ENCODE peak calls at places on chromosomes 6 and 20, in six cellular contexts. U is CD4-positive, alpha-beta T cell; D is HFFc6; B is AG09319; S is cardiac fibroblast; P is cardiac muscle cell. F is an unnamed sample.

GRCh38 chr6:139446768-139447167 is 72.3 kb upstream of the CITED2 start:
- DNase-seq in U (no peak), D (no peak), B (no peak), S (no peak), P (no peak), F (no peak)

GRCh38 chr20:24629668-24630067 is 160.2 kb downstream of the SYNDIG1 start:
- DNase-seq in U (no peak), D (no peak), B (no peak), S (peak), P (peak), F (peak)

GRCh38 chr6:81731814-81732213 is 20.7 kb downstream of the TENT5A start:
- DNase-seq in U (no peak), D (peak), B (no peak), S (no peak), P (no peak), F (no peak)

GRCh38 chr20:2261105-2261504 is 34.7 kb upstream of the TGM3 start:
- DNase-seq in U (no peak), D (no peak), B (no peak), S (peak), P (no peak), F (no peak)

GRCh38 chr6:139395891-139396299 is 21.4 kb upstream of the CITED2 start:
- DNase-seq in U (no peak), D (no peak), B (no peak), S (no peak), P (no peak), F (no peak)

GRCh38 chr6:15752820-15753219 is 90.0 kb upstream of the DTNBP1 start:
- DNase-seq in U (no peak), D (no peak), B (no peak), S (peak), P (peak), F (no peak)

GRCh38 chr6:36840471-36841461 is 1.5 kb upstream of the CPNE5 start:
- DNase-seq in U (peak), D (no peak), B (no peak), S (peak), P (peak), F (no peak)

GRCh38 chr20:47558295-47558694 is 56.6 kb downstream of the NCOA3 start:
- DNase-seq in U (no peak), D (no peak), B (no peak), S (no peak), P (no peak), F (no peak)

GRCh38 chr6:50791900-50792508 is 26.7 kb upstream of the TFAP2B start:
- DNase-seq in U (no peak), D (peak), B (no peak), S (peak), P (peak), F (peak)

GRCh38 chr20:6660441-6660840 is 107.0 kb upstream of the BMP2 start:
- DNase-seq in U (no peak), D (no peak), B (no peak), S (no peak), P (no peak), F (no peak)

GRCh38 chr6:105482227-105482839 is 79.5 kb upstream of the PREP start:
- DNase-seq in U (no peak), D (no peak), B (no peak), S (peak), P (peak), F (peak)

GRCh38 chr20:39395478-39396291 is 433.5 kb downstream of the DHX35 start:
- DNase-seq in U (no peak), D (no peak), B (no peak), S (no peak), P (no peak), F (no peak)

GRCh38 chr20:39397646-39398045 is 435.5 kb downstream of the DHX35 start:
- DNase-seq in U (no peak), D (no peak), B (no peak), S (no peak), P (no peak), F (no peak)

GRCh38 chr20:39394461-39394860 is 432.3 kb downstream of the DHX35 start:
- DNase-seq in U (no peak), D (no peak), B (no peak), S (no peak), P (no peak), F (no peak)

GRCh38 chr20:39398656-39399055 is 436.5 kb downstream of the DHX35 start:
- DNase-seq in U (no peak), D (no peak), B (no peak), S (no peak), P (no peak), F (no peak)

DNA sequence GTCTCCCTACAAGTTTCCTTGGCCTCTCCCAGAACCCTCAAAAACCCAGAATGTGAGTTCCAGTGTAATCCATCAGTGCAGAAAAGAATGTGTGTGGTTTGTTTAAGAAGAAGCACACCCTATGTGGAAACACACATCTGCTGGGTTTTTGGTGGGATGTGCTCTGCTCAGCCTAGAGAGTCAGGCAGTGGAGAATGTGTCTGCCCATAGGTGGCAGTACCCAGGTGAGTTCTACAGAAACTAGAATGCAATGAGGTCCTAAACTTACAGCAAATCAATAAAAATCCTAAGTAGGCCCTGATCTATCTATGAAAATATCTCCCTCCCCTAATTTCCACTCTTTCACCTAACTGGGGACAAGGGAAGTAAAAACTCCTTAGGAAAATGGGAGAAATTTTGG is 437.3 kb downstream of the DHX35 start:
- DNase-seq in U (no peak), D (no peak), B (no peak), S (no peak), P (no peak), F (no peak)
- TF ChIP-seq CTCF in U (no peak), D (no peak), B (no peak), S (no peak), P (no peak), F (no peak)

GRCh38 chr6:95366414-95366813 is 210.9 kb upstream of the MANEA start:
- DNase-seq in U (no peak), D (no peak), B (no peak), S (no peak), P (no peak), F (no peak)

GRCh38 chr6:95365454-95365853 is 211.9 kb upstream of the MANEA start:
- DNase-seq in U (no peak), D (no peak), B (no peak), S (no peak), P (no peak), F (no peak)

GRCh38 chr6:95364016-95364604 is 213.2 kb upstream of the MANEA start:
- DNase-seq in U (no peak), D (peak), B (no peak), S (peak), P (peak), F (peak)
- TF ChIP-seq CTCF in U (no peak), D (peak), B (no peak), S (peak), P (peak), F (peak)

DNA sequence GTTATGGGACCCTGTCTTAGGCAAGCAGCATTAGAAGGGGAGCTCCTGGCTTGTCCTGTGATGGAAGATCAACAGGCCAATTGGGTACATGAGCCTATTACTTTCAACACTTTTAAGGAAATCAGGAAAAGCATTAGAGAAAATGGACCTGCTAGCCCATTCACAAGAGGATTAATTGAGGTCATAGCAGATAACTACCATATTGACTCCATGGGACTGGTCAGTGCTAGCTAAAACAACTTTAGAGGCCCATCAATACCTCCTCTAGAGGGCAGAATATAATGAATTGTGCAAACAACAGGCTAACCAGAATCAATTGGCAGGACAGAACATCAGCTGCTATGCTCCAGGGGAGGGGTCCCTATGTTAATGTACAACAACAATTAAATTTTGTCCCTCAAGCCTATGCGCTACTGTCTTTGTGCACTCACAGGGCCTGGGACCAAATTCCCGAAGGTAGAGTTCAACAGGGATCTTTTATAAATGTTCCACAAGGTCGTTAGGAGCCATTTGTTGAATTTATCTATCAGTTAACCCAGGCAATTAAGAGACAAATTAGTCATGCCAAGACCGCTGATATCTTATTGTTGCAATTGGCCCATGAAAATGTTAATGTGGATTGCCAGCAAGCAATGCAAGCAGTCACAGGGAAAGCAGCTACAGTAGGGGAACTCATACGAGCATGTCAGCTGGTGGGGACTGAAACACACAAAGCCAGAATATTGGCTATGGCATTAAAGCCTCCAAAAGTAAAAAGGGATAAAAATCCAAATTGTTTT is 106.6 kb upstream of the BTN3A2 start:
- DNase-seq in U (no peak), D (no peak), B (no peak), S (no peak), P (peak), F (peak)
- TF ChIP-seq CTCF in U (no peak), D (peak), B (no peak), S (peak), P (no peak), F (peak)

GRCh38 chr6:164926686-164927085 is 382.7 kb downstream of the C6orf118 start:
- DNase-seq in U (no peak), D (no peak), B (no peak), S (no peak), P (peak), F (peak)
- TF ChIP-seq CTCF in U (no peak), D (no peak), B (no peak), S (no peak), P (no peak), F (no peak)

GRCh38 chr6:2744206-2744771 is 6.4 kb downstream of the MYLK4 start:
- DNase-seq in U (no peak), D (peak), B (no peak), S (peak), P (peak), F (peak)
- TF ChIP-seq CTCF in U (no peak), D (peak), B (peak), S (peak), P (peak), F (peak)

DNA sequence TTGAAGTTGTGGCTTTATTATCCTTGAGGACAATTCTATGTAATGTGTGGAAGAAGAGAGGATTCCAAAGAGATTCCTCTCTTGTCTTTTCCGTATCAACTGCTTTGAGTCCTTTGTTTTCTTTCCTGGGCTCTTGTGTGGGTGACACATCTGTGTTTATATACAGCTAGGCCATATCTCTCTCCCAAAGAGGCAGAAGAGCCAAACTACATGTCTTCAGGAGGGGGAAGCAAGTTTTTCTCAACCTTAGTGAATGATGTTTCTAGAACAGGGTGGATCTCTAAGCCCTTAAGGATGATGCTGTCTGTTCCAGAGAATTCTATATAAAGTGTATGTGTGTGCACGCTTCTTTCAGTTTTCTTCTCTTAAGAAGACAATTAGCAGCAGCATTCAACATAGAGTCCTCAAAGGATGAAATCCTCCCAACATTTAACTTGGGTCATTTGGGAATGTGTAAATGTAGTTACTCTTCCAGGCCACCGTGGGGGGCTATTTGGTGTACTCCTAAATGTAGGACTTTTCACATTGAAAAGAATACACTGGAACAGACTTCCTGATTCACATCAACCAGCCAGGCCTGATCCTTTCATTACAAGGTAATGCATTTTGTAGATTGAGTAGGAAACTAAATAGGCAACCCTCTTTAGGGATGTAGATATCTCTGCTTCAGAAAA is 92.8 kb upstream of the EEF1E1 start:
- DNase-seq in U (no peak), D (no peak), B (no peak), S (no peak), P (no peak), F (peak)
- TF ChIP-seq CTCF in U (no peak), D (peak), B (peak), S (no peak), P (no peak), F (peak)

GRCh38 chr6:161091972-161092701 is 100.6 kb downstream of the MAP3K4 start:
- DNase-seq in U (no peak), D (peak), B (no peak), S (no peak), P (no peak), F (peak)

GRCh38 chr6:161095916-161096315 is 104.3 kb downstream of the MAP3K4 start:
- DNase-seq in U (no peak), D (peak), B (no peak), S (no peak), P (no peak), F (no peak)

GRCh38 chr6:161088676-161089328 is 97.2 kb downstream of the MAP3K4 start:
- DNase-seq in U (no peak), D (peak), B (no peak), S (no peak), P (peak), F (peak)

GRCh38 chr6:161094904-161095440 is 103.4 kb downstream of the MAP3K4 start:
- DNase-seq in U (no peak), D (no peak), B (no peak), S (no peak), P (no peak), F (no peak)

DNA sequence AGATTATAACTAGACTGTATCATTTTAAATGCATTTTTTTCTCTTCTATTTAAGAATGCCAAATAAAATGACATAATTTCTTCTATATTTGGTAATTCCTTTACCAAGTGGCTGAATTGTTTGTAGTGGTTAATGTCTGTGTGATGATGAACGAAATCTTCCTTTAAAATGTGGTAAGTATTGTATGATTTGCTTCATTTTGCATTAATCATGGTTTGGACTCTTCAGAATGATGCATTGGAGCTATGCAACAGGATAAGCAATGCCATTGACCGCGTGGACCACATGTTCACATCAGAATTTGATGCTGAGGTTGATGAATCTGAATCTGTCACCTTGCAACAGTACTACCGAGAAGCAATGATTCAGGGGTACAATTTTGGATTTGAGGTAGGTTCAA is 99.6 kb downstream of the MAP3K4 start:
- DNase-seq in U (no peak), D (no peak), B (no peak), S (no peak), P (no peak), F (no peak)
- TF ChIP-seq CTCF in U (no peak), D (no peak), B (no peak), S (no peak), P (no peak), F (no peak)

GRCh38 chr6:52612336-52613096 is 35.7 kb upstream of the TRAM2 start:
- DNase-seq in U (no peak), D (peak), B (no peak), S (peak), P (peak), F (peak)
- TF ChIP-seq CTCF in U (no peak), D (no peak), B (no peak), S (no peak), P (no peak), F (no peak)

DNA sequence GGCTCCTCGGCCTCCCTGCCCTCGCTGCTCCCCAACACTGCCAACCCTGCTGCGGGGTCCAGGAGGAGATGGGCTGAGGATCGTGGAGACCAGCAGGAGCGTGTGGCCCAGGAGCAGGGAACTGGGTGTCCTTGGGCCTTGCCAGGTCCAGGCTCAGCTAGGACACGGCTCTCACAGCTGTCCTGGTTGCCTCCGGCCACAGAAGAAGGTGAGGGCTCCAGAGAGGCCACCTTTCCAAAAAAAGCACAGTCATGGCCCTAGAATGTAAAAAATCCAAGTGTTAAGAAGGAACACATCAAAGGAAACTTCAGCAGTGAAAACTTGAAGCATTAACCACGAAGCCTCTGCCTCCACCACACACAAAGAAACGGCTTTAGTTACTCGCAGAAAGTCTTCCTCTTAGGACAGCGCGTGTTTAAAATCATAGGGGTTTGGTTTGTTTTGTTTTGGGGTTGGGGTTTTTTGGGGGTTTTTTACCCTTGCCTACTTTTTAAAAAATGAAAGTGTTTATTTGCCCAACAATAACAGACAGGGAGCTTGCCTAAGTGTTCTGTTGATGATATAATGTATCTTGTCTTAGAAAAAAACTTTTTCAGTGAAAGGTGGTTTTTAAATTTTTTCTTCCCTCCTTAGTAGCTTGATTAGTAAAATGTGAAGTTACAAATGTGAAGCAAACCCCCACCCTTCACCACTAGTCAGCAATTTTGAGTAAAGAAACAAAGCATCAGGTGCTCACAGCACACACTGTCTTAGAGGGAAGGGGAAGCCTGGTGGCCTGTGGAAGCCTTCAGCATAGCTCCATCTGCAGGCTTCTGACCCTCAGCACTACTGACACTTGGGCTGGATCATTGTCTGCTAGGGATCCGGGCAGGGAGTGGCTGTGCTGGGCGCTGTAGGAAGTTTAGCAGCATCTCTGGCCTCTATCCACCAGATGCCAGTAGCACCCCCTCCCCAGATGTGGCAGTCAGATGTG is 60.0 kb downstream of the PTPN1 start:
- DNase-seq in U (peak), D (no peak), B (no peak), S (peak), P (peak), F (peak)
- TF ChIP-seq CTCF in U (peak), D (peak), B (peak), S (peak), P (peak), F (peak)

F was measured in choroid plexus epithelial cell.